ENCODE peak calls at places on chromosomes 13 and 19, in six cellular contexts. V is GM13976, B is HEK293T, C is adrenal gland, E is BJ, J is tibial nerve. Q is an unnamed sample.

GRCh38 chr19:51031220-51031879 is 3.5 kb downstream of the KLK12 start:
- DNase-seq in J (no peak), C (no peak), B (no peak), V (no peak), E (no peak), Q (no peak)

GRCh38 chr13:23828866-23829265 is 60.3 kb downstream of the MIPEP start:
- DNase-seq in E (no peak), V (no peak), B (no peak), C (no peak), J (no peak), Q (no peak)

GRCh38 chr19:11421607-11422098 is 2.5 kb upstream of the RGL3 start:
- DNase-seq in E (no peak), J (no peak), B (peak), C (peak), V (peak), Q (no peak)

GRCh38 chr13:67651908-67652307 is 421.8 kb upstream of the PCDH9 start:
- DNase-seq in B (peak), V (no peak), J (no peak), E (no peak), C (no peak), Q (no peak)

GRCh38 chr13:75372923-75373841 is 108.8 kb downstream of the TBC1D4 start:
- DNase-seq in C (no peak), E (no peak), J (no peak), V (no peak), B (no peak), Q (no peak)

GRCh38 chr19:8355631-8356402 is 8.1 kb upstream of the ANGPTL4 start:
- DNase-seq in V (no peak), E (peak), B (no peak), C (no peak), J (peak), Q (peak)

GRCh38 chr13:28059214-28059613 is 41.2 kb downstream of the FLT3 start:
- DNase-seq in V (no peak), C (no peak), B (peak), J (peak), E (no peak), Q (peak)

GRCh38 chr19:55087542-55087935 is 11.9 kb downstream of the EPS8L1 start:
- DNase-seq in B (no peak), J (no peak), V (no peak), E (no peak), C (no peak), Q (no peak)

GRCh38 chr19:47819841-47820244 is 1.9 kb upstream of the CRX start:
- DNase-seq in B (no peak), V (no peak), J (no peak), E (no peak), C (no peak), Q (no peak)

GRCh38 chr13:81487151-81487550 is 1146.2 kb upstream of the SPRY2 start:
- DNase-seq in J (no peak), E (no peak), C (no peak), B (peak), V (no peak), Q (no peak)

Q was measured in LoVo.